ENCODE peak calls at places on chromosomes 2 and 18, in seven cellular contexts. L is ovary, Z is fibroblast of lung, M is HepG2, Q is MM.1S, C is thoracic aorta, X is neuronal stem cell. I is an unnamed sample. For H3K9me3, the result is how much of the 10 kb centered on the place peaks cover.

GRCh38 chr2:112640800-112641675 is 4.7 kb upstream of the SLC20A1 start:
- DNase-seq in M (no peak), Z (peak), C (no peak), Q (no peak), X (no peak), L (no peak), I (no peak)

GRCh38 chr2:216665240-216665639 is 30.1 kb downstream of the IGFBP5 start:
- DNase-seq in L (peak), Z (peak), C (no peak), M (no peak), Q (no peak), X (no peak), I (no peak)

GRCh38 chr18:5879479-5879882 is 15.8 kb downstream of the TMEM200C start:
- DNase-seq in L (no peak), Z (peak), C (no peak), Q (no peak), M (peak), X (no peak), I (no peak)

GRCh38 chr2:168241208-168241607 is 6.2 kb downstream of the STK39 start:
- DNase-seq in Z (no peak), M (no peak), L (no peak), C (no peak), X (no peak), Q (no peak), I (no peak)

GRCh38 chr18:13710460-13710859 is 15.9 kb downstream of the FAM210A start:
- DNase-seq in C (no peak), L (no peak), Z (peak), X (no peak), M (no peak), Q (no peak), I (no peak)

GRCh38 chr18:58781627-58782194 is 83.0 kb upstream of the ZNF532 start:
- DNase-seq in Z (peak), Q (peak), X (peak), M (peak), L (peak), C (peak), I (peak)

GRCh38 chr18:49572935-49573334 is 11.1 kb downstream of the LIPG start:
- DNase-seq in M (no peak), Q (no peak), Z (no peak), L (no peak), X (peak), C (no peak), I (no peak)

GRCh38 chr18:29254123-29254522 is 1077.2 kb upstream of the CDH2 start:
- DNase-seq in Z (no peak), C (no peak), M (no peak), X (no peak), L (no peak), Q (no peak), I (no peak)

GRCh38 chr2:10978112-10978670 is 66.5 kb downstream of the KCNF1 start:
- DNase-seq in Q (no peak), M (no peak), Z (no peak), L (no peak), X (no peak), C (no peak), I (no peak)
- H3K4me3 ChIP-seq in Q (no peak), M (no peak), Z (no peak), L (no peak), X (no peak), C (no peak), I (no peak)

GRCh38 chr2:156956161-156956560 is 301.3 kb upstream of the GALNT5 start:
- DNase-seq in C (no peak), Q (no peak), X (no peak), Z (no peak), L (no peak), M (no peak), I (no peak)
- H3K9me3 ChIP-seq in C (under half), Q (under half), X (under half), Z (under half), L (under half), M (half or more), I (under half)

GRCh38 chr18:77123313-77124231 is 9.0 kb downstream of the MBP start:
- DNase-seq in C (no peak), L (no peak), Z (no peak), Q (no peak), X (no peak), M (no peak), I (no peak)
- H3K4me3 ChIP-seq in C (no peak), L (no peak), Z (no peak), Q (no peak), X (no peak), M (no peak), I (no peak)

DNA sequence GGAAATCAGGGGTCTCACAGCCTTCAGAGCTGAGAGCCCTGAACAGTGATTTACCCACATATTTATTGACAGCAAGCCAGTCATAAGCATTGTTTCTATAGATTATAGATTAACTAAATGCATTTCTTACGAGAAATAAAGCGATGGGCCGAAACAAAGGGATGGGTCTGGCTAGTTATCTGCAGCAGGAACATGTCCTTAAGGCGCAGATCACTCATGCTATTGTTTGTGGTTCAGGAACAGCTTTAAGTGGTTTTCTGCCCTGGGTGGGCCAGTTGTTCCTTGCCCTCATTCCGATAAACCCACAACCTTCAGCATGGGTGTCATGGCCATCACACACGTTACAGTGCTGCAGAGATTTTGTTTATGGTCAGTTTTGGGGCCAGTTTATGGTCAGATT is 36.4 kb downstream of the TANC1 start:
- DNase-seq in Z (no peak), L (no peak), X (no peak), C (no peak), M (no peak), Q (no peak), I (no peak)
- H3K9me3 ChIP-seq in Z (under half), L (under half), X (under half), C (under half), M (under half), Q (under half), I (under half)

I was measured in CD4-positive, alpha-beta memory T cell.